ENCODE peak calls at places on chromosome 11, in seven cellular contexts. One of them, this sample, is unnamed.

GRCh38 chr11:15199693-15200092 is 85.0 kb downstream of the INSC start:
- DNase-seq in dorsolateral prefrontal cortex: no peak
- DNase-seq in NCI-H1105: peak; percentile 51
- DNase-seq in fibroblast of lung: no peak
- DNase-seq in LoVo: peak; percentile 11
- DNase-seq in EL: peak; percentile 13
- DNase-seq in GM06990: no peak
- DNase-seq in this sample: no peak

GRCh38 chr11:69611548-69612526 is 29.1 kb upstream of the CCND1 start:
- DNase-seq in dorsolateral prefrontal cortex: no peak
- DNase-seq in NCI-H1105: no peak
- DNase-seq in fibroblast of lung: no peak
- DNase-seq in LoVo: no peak
- DNase-seq in EL: no peak
- DNase-seq in GM06990: no peak
- DNase-seq in this sample: no peak

GRCh38 chr11:133917921-133918605 is 38.7 kb downstream of the IGSF9B start:
- DNase-seq in dorsolateral prefrontal cortex: no peak
- DNase-seq in NCI-H1105: no peak
- DNase-seq in fibroblast of lung: no peak
- DNase-seq in LoVo: no peak
- DNase-seq in EL: no peak
- DNase-seq in GM06990: no peak
- DNase-seq in this sample: no peak

GRCh38 chr11:2662430-2663299 is 37.1 kb downstream of the KCNQ1OT1 start:
- DNase-seq in dorsolateral prefrontal cortex: no peak
- DNase-seq in NCI-H1105: no peak
- DNase-seq in fibroblast of lung: no peak
- DNase-seq in LoVo: no peak
- DNase-seq in EL: no peak
- DNase-seq in GM06990: no peak
- DNase-seq in this sample: no peak

GRCh38 chr11:91871791-91872190 is 352.8 kb upstream of the FAT3 start:
- DNase-seq in dorsolateral prefrontal cortex: no peak
- DNase-seq in NCI-H1105: no peak
- DNase-seq in fibroblast of lung: no peak
- DNase-seq in LoVo: peak; percentile 46
- DNase-seq in EL: peak; percentile 4
- DNase-seq in GM06990: no peak
- DNase-seq in this sample: no peak

GRCh38 chr11:115872418-115872817 is 368.2 kb upstream of the CADM1 start:
- DNase-seq in dorsolateral prefrontal cortex: no peak
- DNase-seq in NCI-H1105: no peak
- DNase-seq in fibroblast of lung: no peak
- DNase-seq in LoVo: no peak
- DNase-seq in EL: no peak
- DNase-seq in GM06990: no peak
- DNase-seq in this sample: no peak

GRCh38 chr11:29780756-29781155 is 236.1 kb downstream of the KCNA4 start:
- DNase-seq in dorsolateral prefrontal cortex: peak; percentile 3
- DNase-seq in NCI-H1105: no peak
- DNase-seq in fibroblast of lung: no peak
- DNase-seq in LoVo: no peak
- DNase-seq in EL: no peak
- DNase-seq in GM06990: no peak
- DNase-seq in this sample: no peak

GRCh38 chr11:95345243-95345642 is 114.2 kb upstream of the SESN3 start:
- DNase-seq in dorsolateral prefrontal cortex: no peak
- DNase-seq in NCI-H1105: peak; percentile 13
- DNase-seq in fibroblast of lung: no peak
- DNase-seq in LoVo: no peak
- DNase-seq in EL: no peak
- DNase-seq in GM06990: no peak
- DNase-seq in this sample: no peak

GRCh38 chr11:398826-399225 is 4.8 kb downstream of the PKP3 start:
- DNase-seq in dorsolateral prefrontal cortex: no peak
- DNase-seq in NCI-H1105: no peak
- DNase-seq in fibroblast of lung: peak; percentile 13
- DNase-seq in LoVo: no peak
- DNase-seq in EL: peak; percentile 45
- DNase-seq in GM06990: no peak
- DNase-seq in this sample: peak; percentile 18

GRCh38 chr11:10407055-10407454 is 48.0 kb upstream of the AMPD3 start:
- DNase-seq in dorsolateral prefrontal cortex: no peak
- DNase-seq in NCI-H1105: no peak
- DNase-seq in fibroblast of lung: no peak
- DNase-seq in LoVo: peak; percentile 56
- DNase-seq in EL: peak; percentile 86
- DNase-seq in GM06990: no peak
- DNase-seq in this sample: peak; percentile 82

GRCh38 chr11:34250732-34251639 is 106.8 kb downstream of the ABTB2 start:
- DNase-seq in dorsolateral prefrontal cortex: no peak
- DNase-seq in NCI-H1105: no peak
- DNase-seq in fibroblast of lung: peak; percentile 22
- DNase-seq in LoVo: peak; percentile 79
- DNase-seq in EL: peak; percentile 69
- DNase-seq in GM06990: peak; percentile 31
- DNase-seq in this sample: peak; percentile 8

GRCh38 chr11:2783536-2784082 is 83.8 kb upstream of the KCNQ1OT1 start:
- DNase-seq in dorsolateral prefrontal cortex: no peak
- DNase-seq in NCI-H1105: no peak
- DNase-seq in fibroblast of lung: peak; percentile 17
- DNase-seq in LoVo: no peak
- DNase-seq in EL: no peak
- DNase-seq in GM06990: no peak
- DNase-seq in this sample: no peak

GRCh38 chr11:117000741-117001096 is 97.5 kb downstream of the SIK3 start:
- DNase-seq in dorsolateral prefrontal cortex: no peak
- DNase-seq in NCI-H1105: no peak
- DNase-seq in fibroblast of lung: no peak
- DNase-seq in LoVo: no peak
- DNase-seq in EL: no peak
- DNase-seq in GM06990: no peak
- DNase-seq in this sample: no peak

GRCh38 chr11:10606536-10607208 is 38.2 kb upstream of the LYVE1 start:
- DNase-seq in dorsolateral prefrontal cortex: no peak
- DNase-seq in NCI-H1105: no peak
- DNase-seq in fibroblast of lung: peak; percentile 72
- DNase-seq in LoVo: no peak
- DNase-seq in EL: peak; percentile 44
- DNase-seq in GM06990: no peak
- DNase-seq in this sample: peak; percentile 16

GRCh38 chr11:9906043-9906791 is 242.3 kb downstream of the SWAP70 start:
- DNase-seq in dorsolateral prefrontal cortex: no peak
- DNase-seq in NCI-H1105: no peak
- DNase-seq in fibroblast of lung: peak; percentile 61
- DNase-seq in LoVo: peak; percentile 69
- DNase-seq in EL: peak; percentile 99
- DNase-seq in GM06990: no peak
- DNase-seq in this sample: peak; percentile 98